ENCODE peak calls at places on chromosomes 4 and X, in eight cellular contexts. K is cardiac fibroblast, Q is fibroblast of the aortic adventitia, E is uterus, X is gastrocnemius medialis, Y is tibial artery, H is pancreas, A is adrenal gland. M is an unnamed sample.

GRCh38 chr4:40283968-40284367 is 51.2 kb upstream of the CHRNA9 start:
- DNase-seq in K (no peak), Q (no peak), E (no peak), X (no peak), Y (no peak), H (no peak), A (no peak), M (peak)

GRCh38 chr4:175071123-175071522 is 153.0 kb downstream of the ADAM29 start:
- DNase-seq in K (no peak), Q (no peak), E (no peak), X (no peak), Y (no peak), H (no peak), A (no peak), M (peak)

GRCh38 chr4:159103406-159104131 is 690 bp downstream of the RAPGEF2 start:
- DNase-seq in K (peak), Q (peak), E (peak), X (peak), Y (peak), H (peak), A (peak), M (peak)

GRCh38 chr4:72325215-72325614 is 243.8 kb downstream of the ADAMTS3 start:
- DNase-seq in K (no peak), Q (no peak), E (no peak), X (no peak), Y (no peak), H (no peak), A (no peak), M (no peak)

GRCh38 chr4:139873111-139873866 is 207.7 kb downstream of the MGST2 start:
- DNase-seq in K (no peak), Q (peak), E (no peak), X (no peak), Y (no peak), H (no peak), A (no peak), M (peak)

GRCh38 chr4:47705326-47705981 is 132.4 kb downstream of the CORIN start:
- DNase-seq in K (peak), Q (peak), E (no peak), X (no peak), Y (no peak), H (no peak), A (no peak), M (peak)

GRCh38 chr4:20428410-20429160 is 176.9 kb downstream of the SLIT2 start:
- DNase-seq in K (peak), Q (peak), E (no peak), X (no peak), Y (no peak), H (no peak), A (no peak), M (peak)

GRCh38 chr4:109044446-109044845 is 258.0 kb downstream of the COL25A1 start:
- DNase-seq in K (no peak), Q (no peak), E (no peak), X (no peak), Y (no peak), H (no peak), A (no peak), M (no peak)

GRCh38 chr4:6134612-6135220 is 65.6 kb downstream of the JAKMIP1 start:
- DNase-seq in K (no peak), Q (no peak), E (no peak), X (no peak), Y (no peak), H (peak), A (no peak), M (no peak)

GRCh38 chrX:118420462-118420861 is 74.6 kb downstream of the WDR44 start:
- DNase-seq in K (peak), Q (peak), E (no peak), X (no peak), Y (no peak), H (no peak), A (peak), M (peak)

GRCh38 chr4:57110635-57111546 is 706 bp upstream of the IGFBP7 start:
- DNase-seq in K (peak), Q (peak), E (peak), X (no peak), Y (peak), H (no peak), A (peak), M (peak)

GRCh38 chr4:81631958-81632439 is 160.3 kb upstream of the RASGEF1B start:
- DNase-seq in K (peak), Q (peak), E (no peak), X (peak), Y (no peak), H (no peak), A (no peak), M (peak)

GRCh38 chr4:173272987-173273386 is 61.2 kb downstream of the HMGB2 start:
- DNase-seq in K (peak), Q (peak), E (no peak), X (no peak), Y (no peak), H (no peak), A (no peak), M (no peak)

GRCh38 chrX:80806557-80806956 is 3.1 kb downstream of the BRWD3 start:
- DNase-seq in K (no peak), Q (no peak), E (no peak), X (no peak), Y (no peak), H (no peak), A (no peak), M (no peak)

GRCh38 chrX:122567911-122568310 is 616.2 kb upstream of the GRIA3 start:
- DNase-seq in K (no peak), Q (no peak), E (no peak), X (no peak), Y (no peak), H (no peak), A (no peak), M (no peak)

GRCh38 chr4:83771113-83771705 is 235.3 kb downstream of the GPAT3 start:
- DNase-seq in K (peak), Q (peak), E (no peak), X (no peak), Y (no peak), H (peak), A (no peak), M (peak)

GRCh38 chr4:133385161-133385954 is 236.3 kb downstream of the PCDH10 start:
- DNase-seq in K (no peak), Q (no peak), E (no peak), X (no peak), Y (no peak), H (peak), A (no peak), M (no peak)

GRCh38 chr4:119785963-119786362 is 157.4 kb upstream of the PDE5A start:
- DNase-seq in K (peak), Q (peak), E (no peak), X (no peak), Y (no peak), H (no peak), A (no peak), M (peak)

GRCh38 chr4:40651280-40651679 is 21.6 kb upstream of the RBM47 start:
- DNase-seq in K (no peak), Q (no peak), E (no peak), X (no peak), Y (no peak), H (no peak), A (no peak), M (no peak)

GRCh38 chr4:141541851-141542250 is 94.5 kb upstream of the IL15 start:
- DNase-seq in K (peak), Q (peak), E (no peak), X (no peak), Y (no peak), H (no peak), A (no peak), M (peak)

GRCh38 chrX:12984629-12985303 is 9.9 kb downstream of the TMSB4X start:
- DNase-seq in K (peak), Q (peak), E (peak), X (no peak), Y (no peak), H (peak), A (no peak), M (peak)

GRCh38 chrX:150012647-150013046 is 74.4 kb upstream of the EOLA2 start:
- DNase-seq in K (peak), Q (peak), E (no peak), X (no peak), Y (no peak), H (no peak), A (no peak), M (peak)

GRCh38 chrX:124426273-124426672 is 79.9 kb downstream of the SH2D1A start:
- DNase-seq in K (no peak), Q (no peak), E (no peak), X (no peak), Y (no peak), H (no peak), A (no peak), M (no peak)

GRCh38 chrX:130665214-130665613 is 237.8 kb downstream of the ENOX2 start:
- DNase-seq in K (no peak), Q (no peak), E (no peak), X (no peak), Y (no peak), H (no peak), A (no peak), M (no peak)

GRCh38 chrX:155094468-155095061 is 23.3 kb downstream of the BRCC3 start:
- DNase-seq in K (peak), Q (peak), E (no peak), X (no peak), Y (no peak), H (no peak), A (no peak), M (peak)

GRCh38 chrX:10483191-10483808 is 137.1 kb downstream of the MID1 start:
- DNase-seq in K (peak), Q (peak), E (no peak), X (no peak), Y (no peak), H (no peak), A (peak), M (no peak)

GRCh38 chr4:55336138-55337034 is 9.7 kb upstream of the SRD5A3 start:
- DNase-seq in K (no peak), Q (no peak), E (no peak), X (no peak), Y (no peak), H (no peak), A (no peak), M (no peak)

GRCh38 chr4:8666581-8666980 is 74.0 kb downstream of the CPZ start:
- DNase-seq in K (no peak), Q (no peak), E (no peak), X (no peak), Y (no peak), H (no peak), A (no peak), M (no peak)

GRCh38 chr4:40976343-40976742 is 226.6 kb downstream of the NSUN7 start:
- DNase-seq in K (peak), Q (peak), E (peak), X (no peak), Y (no peak), H (no peak), A (peak), M (peak)

GRCh38 chr4:146407669-146408084 is 114.1 kb downstream of the SLC10A7 start:
- DNase-seq in K (peak), Q (peak), E (no peak), X (no peak), Y (no peak), H (no peak), A (no peak), M (peak)

GRCh38 chrX:111511477-111511876 is at the start of gene SERTM2:
- DNase-seq in K (peak), Q (peak), E (peak), X (no peak), Y (no peak), H (no peak), A (no peak), M (peak)

GRCh38 chr4:118173956-118174355 is 139.7 kb downstream of the NDST3 start:
- DNase-seq in K (peak), Q (peak), E (no peak), X (no peak), Y (no peak), H (no peak), A (no peak), M (peak)

GRCh38 chrX:110123331-110123782 is 120.4 kb downstream of the TMEM164 start:
- DNase-seq in K (peak), Q (no peak), E (no peak), X (no peak), Y (no peak), H (no peak), A (no peak), M (no peak)

GRCh38 chr4:189285377-189285776 is 655.3 kb upstream of the FRG1 start:
- DNase-seq in K (no peak), Q (no peak), E (no peak), X (no peak), Y (no peak), H (no peak), A (no peak), M (no peak)

GRCh38 chrX:94329182-94329581 is 655.2 kb downstream of the FAM133A start:
- DNase-seq in K (no peak), Q (no peak), E (no peak), X (no peak), Y (no peak), H (no peak), A (no peak), M (no peak)

GRCh38 chrX:69503835-69504625 is at the start of gene NALF2:
- DNase-seq in K (peak), Q (peak), E (no peak), X (no peak), Y (peak), H (peak), A (peak), M (peak)

GRCh38 chrX:131895807-131896206 is 127.3 kb upstream of the STK26 start:
- DNase-seq in K (no peak), Q (no peak), E (no peak), X (no peak), Y (no peak), H (no peak), A (no peak), M (no peak)

GRCh38 chr4:37935026-37935425 is 25.2 kb upstream of the PTTG2 start:
- DNase-seq in K (no peak), Q (no peak), E (no peak), X (no peak), Y (no peak), H (no peak), A (no peak), M (no peak)

GRCh38 chr4:37938208-37938607 is 22.0 kb upstream of the PTTG2 start:
- DNase-seq in K (no peak), Q (no peak), E (no peak), X (no peak), Y (no peak), H (no peak), A (no peak), M (no peak)

GRCh38 chr4:37934609-37935008 is 25.6 kb upstream of the PTTG2 start:
- DNase-seq in K (no peak), Q (no peak), E (no peak), X (no peak), Y (no peak), H (no peak), A (no peak), M (no peak)

GRCh38 chr4:37934096-37934495 is 26.1 kb upstream of the PTTG2 start:
- DNase-seq in K (no peak), Q (no peak), E (no peak), X (peak), Y (no peak), H (no peak), A (peak), M (no peak)

DNA sequence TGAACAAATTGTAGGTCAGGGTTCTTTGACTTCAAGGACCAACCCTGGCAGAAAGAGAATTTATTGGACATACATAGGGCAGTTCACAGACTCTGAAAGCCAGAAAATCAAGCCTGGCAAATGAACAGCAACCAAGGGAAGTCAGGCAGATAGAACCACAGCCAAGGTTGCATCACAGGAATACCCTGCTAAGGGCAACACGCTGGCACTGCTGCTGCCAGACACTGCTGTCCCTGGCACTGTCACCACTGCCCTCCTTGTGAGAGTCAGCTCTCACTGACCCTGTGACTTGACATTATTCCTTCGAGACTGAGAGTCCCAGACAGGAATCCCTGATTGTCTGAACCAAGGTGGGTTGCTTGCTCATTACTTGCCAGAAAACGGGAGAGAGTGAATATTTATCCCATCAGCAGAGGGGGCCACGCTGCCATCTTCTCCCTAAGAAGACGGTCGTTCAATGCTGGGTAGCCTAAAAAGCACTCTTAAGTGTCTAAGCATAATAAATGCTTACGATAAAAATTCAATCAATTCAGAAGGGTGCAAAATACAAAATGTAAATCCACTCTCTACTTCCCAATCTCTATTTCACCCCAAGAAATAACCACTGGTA is 23.2 kb upstream of the PTTG2 start:
- DNase-seq in K (no peak), Q (no peak), E (no peak), X (peak), Y (peak), H (no peak), A (peak), M (no peak)
- TF ChIP-seq CTCF in K (no peak), Q (no peak), E (no peak), X (no peak), Y (peak), H (no peak), A (no peak), M (no peak)

GRCh38 chr4:1219553-1219950 is 29.4 kb downstream of the CTBP1 start:
- DNase-seq in K (peak), Q (peak), E (no peak), X (no peak), Y (no peak), H (no peak), A (no peak), M (no peak)
- H3K4me3 ChIP-seq in K (no peak), Q (no peak), E (no peak), X (no peak), Y (no peak), H (no peak), A (no peak), M (no peak)

GRCh38 chr4:114378306-114378903 is 220.2 kb upstream of the UGT8 start:
- DNase-seq in K (peak), Q (peak), E (no peak), X (no peak), Y (no peak), H (no peak), A (no peak), M (peak)
- TF ChIP-seq CTCF in K (peak), Q (peak), E (no peak), X (no peak), Y (no peak), H (no peak), A (no peak), M (peak)

GRCh38 chr4:48905363-48906015 is 1.1 kb downstream of the OCIAD2 start:
- DNase-seq in K (peak), Q (peak), E (no peak), X (no peak), Y (no peak), H (no peak), A (no peak), M (peak)
- H3K4me3 ChIP-seq in K (peak), Q (peak), E (no peak), X (no peak), Y (peak), H (no peak), A (no peak), M (peak)